ENCODE peak calls at places on chromosomes 2 and 18, in five cellular contexts. I is aorta, G is right cardiac atrium, H is K562, P is pons. O is an unnamed sample.

GRCh38 chr2:186503827-186504606 is 18.0 kb downstream of the ZC3H15 start:
- DNase-seq in P (peak; percentile 64), H (no peak), G (no peak), I (no peak), O (no peak)

GRCh38 chr2:112195167-112195766 is 57.1 kb downstream of the FBLN7 start:
- DNase-seq in P (no peak), G (no peak), H (no peak), I (no peak), O (no peak)

GRCh38 chr2:170895023-170895759 is 33.9 kb upstream of the GORASP2 start:
- DNase-seq in I (no peak), P (no peak), G (no peak), H (no peak), O (no peak)

GRCh38 chr2:112850588-112850987 is 14.0 kb upstream of the IL1B start:
- DNase-seq in H (no peak), I (no peak), P (no peak), G (no peak), O (no peak)

GRCh38 chr2:140891614-140892212 is 1239.1 kb downstream of the LRP1B start:
- DNase-seq in G (no peak), P (no peak), H (no peak), I (no peak), O (no peak)

GRCh38 chr2:162091325-162092007 is 17.5 kb upstream of the DPP4 start:
- DNase-seq in H (no peak), P (no peak), I (no peak), G (no peak), O (no peak)

GRCh38 chr2:20649586-20650375 is 1.1 kb downstream of the HS1BP3 start:
- DNase-seq in I (peak; percentile 71), G (no peak), H (no peak), P (peak; percentile 11), O (peak; percentile 53)

GRCh38 chr2:73324126-73324525 is 30.8 kb upstream of the EGR4 start:
- DNase-seq in I (no peak), P (no peak), G (no peak), H (no peak), O (no peak)

GRCh38 chr2:16747706-16748105 is 82.1 kb upstream of the CYRIA start:
- DNase-seq in P (no peak), I (no peak), G (no peak), H (no peak), O (no peak)

GRCh38 chr18:35983818-35984217 is 11.3 kb downstream of the RMP24 start:
- DNase-seq in I (no peak), P (no peak), G (no peak), H (no peak), O (no peak)

GRCh38 chr2:128318776-128319456 is at the start of gene HS6ST1:
- DNase-seq in H (peak; percentile 90), I (peak; percentile 96), G (peak; percentile 91), P (peak; percentile 53), O (peak; percentile 92)

GRCh38 chr18:74616494-74616893 is 18.8 kb downstream of the ZNF407 start:
- DNase-seq in I (no peak), H (no peak), G (no peak), P (no peak), O (no peak)

GRCh38 chr2:74921236-74921736 is 37.2 kb upstream of the POLE4 start:
- DNase-seq in G (no peak), H (no peak), P (no peak), I (no peak), O (no peak)

GRCh38 chr2:10161206-10161931 is 38.8 kb downstream of the RRM2 start:
- DNase-seq in I (no peak), H (no peak), P (no peak), G (no peak), O (no peak)

O was measured in psoas muscle.